ENCODE peak calls at places on chromosomes 2 and 18, in five cellular contexts. F, M, N, J and P are unnamed samples.

GRCh38 chr18:12046046-12046750 is 47.4 kb upstream of the ANKRD62 start:
- DNase-seq in F (no peak), M (no peak), N (no peak), J (no peak), P (no peak)

GRCh38 chr2:219003979-219004378 is 10.8 kb upstream of the CRYBA2 start:
- DNase-seq in F (no peak), M (no peak), N (no peak), J (no peak), P (no peak)

GRCh38 chr18:10912790-10913560 is 236.4 kb downstream of the PIEZO2 start:
- DNase-seq in F (no peak), M (no peak), N (no peak), J (no peak), P (no peak)

GRCh38 chr18:79123948-79124347 is 54.8 kb downstream of the ATP9B start:
- DNase-seq in F (no peak), M (no peak), N (no peak), J (no peak), P (no peak)

GRCh38 chr2:43818761-43819160 is 19.9 kb downstream of the ABCG5 start:
- DNase-seq in F (peak; percentile 20), M (no peak), N (no peak), J (no peak), P (no peak)

GRCh38 chr18:36314754-36315153 is 17.2 kb downstream of the FHOD3 start:
- DNase-seq in F (no peak), M (no peak), N (peak; percentile 42), J (no peak), P (no peak)

GRCh38 chr2:239250216-239251071 is 150.4 kb downstream of the HDAC4 start:
- DNase-seq in F (no peak), M (no peak), N (no peak), J (no peak), P (no peak)

GRCh38 chr2:115413796-115414195 is 971.4 kb downstream of the DPP10 start:
- DNase-seq in F (no peak), M (no peak), N (no peak), J (no peak), P (no peak)

GRCh38 chr2:128879161-128879560 is 560.5 kb upstream of the HS6ST1 start:
- DNase-seq in F (no peak), M (no peak), N (no peak), J (no peak), P (no peak)

GRCh38 chr2:156874707-156875106 is 382.8 kb upstream of the GALNT5 start:
- DNase-seq in F (no peak), M (no peak), N (no peak), J (no peak), P (no peak)

GRCh38 chr2:149061119-149061518 is 22.6 kb downstream of the LYPD6B start:
- DNase-seq in F (no peak), M (no peak), N (no peak), J (no peak), P (no peak)

GRCh38 chr2:105494683-105495425 is 96.0 kb upstream of the FHL2 start:
- DNase-seq in F (no peak), M (no peak), N (no peak), J (no peak), P (no peak)

GRCh38 chr2:47029737-47030524 is 114.3 kb upstream of the MCFD2 start:
- DNase-seq in F (no peak), M (no peak), N (no peak), J (no peak), P (no peak)

GRCh38 chr2:164719996-164720941 is 99.0 kb upstream of the GRB14 start:
- DNase-seq in F (no peak), M (no peak), N (no peak), J (peak; percentile 4), P (no peak)

GRCh38 chr2:53985646-53986045 is 14.9 kb upstream of the PSME4 start:
- DNase-seq in F (no peak), M (no peak), N (no peak), J (no peak), P (no peak)

GRCh38 chr2:71690876-71691275 is 237.5 kb downstream of the DYSF start:
- DNase-seq in F (no peak), M (no peak), N (no peak), J (no peak), P (no peak)

GRCh38 chr18:3652380-3653262 is 202.6 kb downstream of the TGIF1 start:
- DNase-seq in F (no peak), M (peak; percentile 54), N (peak; percentile 92), J (peak; percentile 45), P (no peak)

GRCh38 chr2:25388491-25388890 is 46.8 kb upstream of the DNMT3A start:
- DNase-seq in F (peak; percentile 68), M (no peak), N (no peak), J (no peak), P (no peak)

GRCh38 chr2:85273732-85274731 is 53.8 kb downstream of the TGOLN2 start:
- DNase-seq in F (no peak), M (no peak), N (peak; percentile 84), J (peak; percentile 66), P (no peak)

GRCh38 chr18:78975282-78975681 is 4.3 kb upstream of the SALL3 start:
- DNase-seq in F (no peak), M (no peak), N (no peak), J (no peak), P (no peak)

GRCh38 chr2:33110461-33110860 is 163.7 kb downstream of the LTBP1 start:
- DNase-seq in F (no peak), M (no peak), N (no peak), J (no peak), P (no peak)

GRCh38 chr2:68368657-68369339 is 3.7 kb downstream of the PLEK start:
- DNase-seq in F (no peak), M (peak; percentile 50), N (peak; percentile 45), J (no peak), P (no peak)

GRCh38 chr2:44869761-44870160 is 71.7 kb upstream of the SIX3 start:
- DNase-seq in F (no peak), M (no peak), N (no peak), J (no peak), P (no peak)

GRCh38 chr2:237084444-237084843 is 1.2 kb upstream of the COPS8 start:
- DNase-seq in F (no peak), M (no peak), N (no peak), J (no peak), P (no peak)

GRCh38 chr2:215505044-215505786 is 69.3 kb upstream of the FN1 start:
- DNase-seq in F (no peak), M (no peak), N (peak; percentile 20), J (no peak), P (no peak)

GRCh38 chr2:72027426-72028161 is 120.1 kb downstream of the CYP26B1 start:
- DNase-seq in F (no peak), M (no peak), N (no peak), J (no peak), P (no peak)

GRCh38 chr18:56321470-56321869 is 316.9 kb downstream of the TXNL1 start:
- DNase-seq in F (no peak), M (no peak), N (no peak), J (no peak), P (no peak)

GRCh38 chr2:238920053-238920452 is 72.2 kb downstream of the TWIST2 start:
- DNase-seq in F (no peak), M (no peak), N (no peak), J (no peak), P (no peak)

GRCh38 chr2:241451840-241452461 is 56.4 kb downstream of the STK25 start:
- DNase-seq in F (no peak), M (no peak), N (no peak), J (no peak), P (no peak)

DNA sequence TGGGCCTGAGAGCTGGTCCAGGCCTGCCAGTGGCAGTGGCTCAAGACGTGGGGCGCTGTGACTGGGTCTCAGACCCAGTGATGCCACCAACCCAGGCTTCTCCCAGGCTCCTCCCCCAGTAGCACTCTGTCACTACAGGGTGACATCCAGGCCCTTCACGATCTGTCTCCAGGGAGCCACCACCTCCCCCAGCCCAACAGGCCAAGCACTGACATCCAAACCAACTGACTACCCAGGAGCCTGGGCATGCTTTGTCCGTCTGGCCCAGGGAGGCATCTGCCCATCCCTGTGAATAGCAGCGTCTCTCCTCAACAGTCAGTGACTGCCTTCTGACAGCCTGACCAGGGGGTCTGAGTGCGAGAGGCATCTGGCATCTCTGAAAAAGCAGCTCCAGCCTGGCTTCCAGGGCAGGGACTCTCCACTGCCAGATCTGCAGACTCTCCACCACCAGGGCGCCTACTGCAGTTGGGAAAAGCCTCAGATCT is 13.0 kb downstream of the TEX44 start:
- DNase-seq in F (no peak), M (peak; percentile 61), N (no peak), J (peak; percentile 33), P (no peak)
- H3K4me3 ChIP-seq in F (no peak overlapping the region), M (peak overlapping the region; percentile 49), N (no peak overlapping the region), J (no peak overlapping the region), P (no peak overlapping the region)

DNA sequence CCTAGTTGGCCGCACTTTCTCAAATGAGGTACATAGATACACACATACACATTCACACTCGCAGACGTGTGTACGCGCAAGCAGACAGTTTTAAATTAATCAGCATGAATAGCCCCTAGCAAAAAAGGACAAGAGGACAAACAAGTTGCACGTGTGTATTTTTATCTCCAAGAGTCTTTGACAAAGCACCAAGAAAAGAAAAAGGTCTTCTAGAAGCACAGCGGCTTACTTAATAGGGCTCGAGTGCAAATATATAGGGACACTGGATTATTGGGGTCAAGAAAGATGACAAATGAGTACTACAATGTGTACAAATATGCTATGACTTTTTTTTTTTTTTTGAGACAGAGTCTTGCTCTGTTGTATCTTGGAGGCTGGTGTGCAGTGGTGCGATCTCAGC is 1.7 kb upstream of the BCL2 start:
- DNase-seq in F (no peak), M (no peak), N (no peak), J (no peak), P (no peak)
- H3K4me3 ChIP-seq in F (peak overlapping the region; percentile 45), M (peak overlapping the region; percentile 49), N (no peak overlapping the region), J (peak overlapping the region; percentile 51), P (no peak overlapping the region)

GRCh38 chr2:60351321-60351720 is 202.1 kb downstream of the BCL11A start:
- DNase-seq in F (no peak), M (no peak), N (no peak), J (no peak), P (no peak)

GRCh38 chr2:60352491-60353405 is 200.7 kb downstream of the BCL11A start:
- DNase-seq in F (no peak), M (no peak), N (no peak), J (no peak), P (no peak)

GRCh38 chr2:60353406-60353800 is 200.1 kb downstream of the BCL11A start:
- DNase-seq in F (no peak), M (no peak), N (no peak), J (no peak), P (no peak)

GRCh38 chr2:60350791-60351190 is 202.7 kb downstream of the BCL11A start:
- DNase-seq in F (no peak), M (no peak), N (no peak), J (no peak), P (no peak)

GRCh38 chr2:60351802-60352201 is 201.7 kb downstream of the BCL11A start:
- DNase-seq in F (no peak), M (no peak), N (no peak), J (no peak), P (no peak)
- H3K4me3 ChIP-seq in F (no peak overlapping the region), M (no peak overlapping the region), N (no peak overlapping the region), J (no peak overlapping the region), P (no peak overlapping the region)

GRCh38 chr2:58954880-58955385 is 713.8 kb upstream of the FANCL start:
- DNase-seq in F (no peak), M (no peak), N (no peak), J (no peak), P (no peak)
- H3K4me3 ChIP-seq in F (no peak overlapping the region), M (no peak overlapping the region), N (no peak overlapping the region), J (no peak overlapping the region), P (no peak overlapping the region)